ENCODE peak calls at places on chromosomes 16 and 17, in seven cellular contexts. Z is heart right ventricle; O is OCI-LY7; R is CD8-positive, alpha-beta T cell; I is Peyer's patch; V is left ventricle myocardium inferior; K is HCT116. Q is an unnamed sample.
A peak's percentile ranks its signal among the peaks of the same experiment; 100 is the strongest.

GRCh38 chr17:5584383-5584951 is at the start of gene NLRP1:
- DNase-seq in Z (peak; percentile 92), O (peak; percentile 96), R (peak; percentile 89), I (peak; percentile 75), V (peak; percentile 89), K (peak; percentile 71), Q (peak; percentile 79)

GRCh38 chr17:40432864-40433528 is 10.3 kb upstream of the IGFBP4 start:
- DNase-seq in Z (peak; percentile 66), O (no peak), R (no peak), I (peak; percentile 29), V (peak; percentile 38), K (no peak), Q (no peak)

GRCh38 chr16:66426112-66427035 is 721 bp upstream of the BEAN1 start:
- DNase-seq in Z (no peak), O (no peak), R (no peak), I (no peak), V (no peak), K (no peak), Q (no peak)

GRCh38 chr16:89374393-89374948 is 115.9 kb downstream of the ANKRD11 start:
- DNase-seq in Z (peak; percentile 45), O (no peak), R (no peak), I (no peak), V (no peak), K (no peak), Q (no peak)

GRCh38 chr17:45948881-45949624 is 50.0 kb upstream of the STH start:
- DNase-seq in Z (peak; percentile 71), O (peak; percentile 52), R (peak; percentile 21), I (peak; percentile 74), V (peak; percentile 78), K (peak; percentile 43), Q (peak; percentile 76)

GRCh38 chr16:53415504-53415903 is 18.8 kb upstream of the RBL2 start:
- DNase-seq in Z (no peak), O (no peak), R (no peak), I (no peak), V (no peak), K (no peak), Q (no peak)

GRCh38 chr17:55634702-55635101 is 88.0 kb downstream of the TMEM100 start:
- DNase-seq in Z (no peak), O (no peak), R (no peak), I (no peak), V (no peak), K (no peak), Q (no peak)

GRCh38 chr16:48287239-48287638 is 39.9 kb upstream of the ABCC11 start:
- DNase-seq in Z (no peak), O (no peak), R (no peak), I (no peak), V (no peak), K (no peak), Q (no peak)

GRCh38 chr17:49224997-49225337 is 5.6 kb downstream of the PHOSPHO1 start:
- DNase-seq in Z (no peak), O (no peak), R (no peak), I (no peak), V (no peak), K (no peak), Q (no peak)

GRCh38 chr16:26668026-26668425 is 398.7 kb upstream of the C16orf82 start:
- DNase-seq in Z (no peak), O (no peak), R (no peak), I (no peak), V (no peak), K (no peak), Q (no peak)

GRCh38 chr17:49104511-49105074 is 28.0 kb upstream of the B4GALNT2 start:
- DNase-seq in Z (no peak), O (no peak), R (no peak), I (no peak), V (no peak), K (no peak), Q (no peak)

GRCh38 chr16:86334062-86334461 is 176.3 kb upstream of the FOXF1 start:
- DNase-seq in Z (no peak), O (no peak), R (no peak), I (no peak), V (no peak), K (no peak), Q (no peak)

GRCh38 chr17:64110436-64111152 is 19.4 kb downstream of the ERN1 start:
- DNase-seq in Z (no peak), O (no peak), R (no peak), I (no peak), V (no peak), K (no peak), Q (no peak)

GRCh38 chr16:11597268-11597690 is 10.6 kb upstream of the LITAF start:
- DNase-seq in Z (no peak), O (no peak), R (no peak), I (no peak), V (no peak), K (no peak), Q (no peak)

GRCh38 chr16:69320731-69321073 is 9.6 kb downstream of the VPS4A start:
- DNase-seq in Z (no peak), O (no peak), R (no peak), I (no peak), V (no peak), K (no peak), Q (no peak)

GRCh38 chr16:1069154-1069553 is 3.4 kb upstream of the SSTR5 start:
- DNase-seq in Z (no peak), O (no peak), R (no peak), I (no peak), V (no peak), K (no peak), Q (no peak)

GRCh38 chr16:4611337-4612023 is 3.2 kb downstream of the UBALD1 start:
- DNase-seq in Z (no peak), O (no peak), R (no peak), I (no peak), V (no peak), K (no peak), Q (no peak)

GRCh38 chr17:4229627-4230026 is 34.2 kb downstream of the ANKFY1 start:
- DNase-seq in Z (peak; percentile 34), O (no peak), R (no peak), I (no peak), V (peak; percentile 51), K (no peak), Q (no peak)

GRCh38 chr17:41986634-41987033 is 20.0 kb downstream of the CNP start:
- DNase-seq in Z (no peak), O (no peak), R (no peak), I (no peak), V (no peak), K (no peak), Q (no peak)
- H3K36me3 ChIP-seq in Z (peaks cover 100% of the 10 kb centered on the region), O (peaks cover 97% of the 10 kb centered on the region), R (peaks cover 55% of the 10 kb centered on the region), I (no peaks in the 10 kb centered on the region), V (peaks cover 97% of the 10 kb centered on the region), K (peaks cover 62% of the 10 kb centered on the region), Q (peaks cover 5% of the 10 kb centered on the region)

DNA sequence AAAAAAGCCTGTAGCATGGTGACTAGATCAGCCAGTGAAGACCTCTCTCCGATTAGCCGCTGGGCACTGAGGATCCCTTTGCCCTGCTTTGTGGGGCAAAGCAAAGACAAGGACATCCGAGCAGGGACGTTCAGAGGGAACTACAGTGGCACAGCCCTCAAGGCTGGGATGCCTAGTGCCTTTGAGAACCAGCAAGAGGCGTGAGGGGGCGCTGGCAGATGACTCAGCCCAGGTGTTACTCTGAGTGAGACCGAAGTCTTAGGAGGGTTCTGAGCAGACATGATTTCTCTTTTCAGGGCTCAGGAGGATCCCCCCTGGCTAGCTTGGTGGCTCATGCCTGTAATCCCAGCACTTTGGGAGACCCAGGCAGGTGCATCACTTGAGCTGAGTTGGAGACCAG is 178.6 kb downstream of the CPPED1 start:
- DNase-seq in Z (no peak), O (no peak), R (no peak), I (no peak), V (no peak), K (no peak), Q (no peak)
- TF ChIP-seq CTCF in Z (no peak), O (peak; percentile 33), R (no peak), I (no peak), V (no peak), K (no peak), Q (no peak)

GRCh38 chr16:15976225-15976812 is 26.9 kb downstream of the ABCC1 start:
- DNase-seq in Z (no peak), O (no peak), R (no peak), I (no peak), V (no peak), K (no peak), Q (no peak)

GRCh38 chr16:15981382-15981781 is 32.0 kb downstream of the ABCC1 start:
- DNase-seq in Z (no peak), O (peak; percentile 47), R (no peak), I (no peak), V (no peak), K (no peak), Q (no peak)

GRCh38 chr16:15980329-15980728 is 30.9 kb downstream of the ABCC1 start:
- DNase-seq in Z (no peak), O (no peak), R (no peak), I (no peak), V (no peak), K (no peak), Q (no peak)

GRCh38 chr16:15976929-15977637 is 27.7 kb downstream of the ABCC1 start:
- DNase-seq in Z (no peak), O (no peak), R (no peak), I (no peak), V (no peak), K (no peak), Q (no peak)

DNA sequence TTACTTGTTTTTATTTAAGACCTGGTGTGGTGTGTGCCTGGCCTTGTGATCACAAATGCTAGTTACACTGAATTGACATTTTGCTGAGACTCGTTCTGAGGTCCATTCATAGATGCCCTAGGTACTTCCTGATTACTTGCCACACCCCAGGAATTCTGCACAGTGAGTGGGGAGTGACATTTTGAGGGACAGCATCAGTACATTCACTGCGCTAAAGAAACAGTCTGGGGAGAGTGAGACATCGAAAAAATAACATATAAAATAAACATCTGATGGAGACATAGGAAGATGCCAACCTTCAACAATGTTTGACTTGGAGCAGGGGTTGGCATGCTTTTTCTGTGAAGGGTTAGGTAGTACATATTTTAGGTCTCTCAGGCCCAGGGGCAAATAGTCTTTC is 30.4 kb downstream of the ABCC1 start:
- DNase-seq in Z (no peak), O (no peak), R (no peak), I (no peak), V (no peak), K (no peak), Q (no peak)
- H3K4me3 ChIP-seq in Z (no peak overlapping the region), O (no peak overlapping the region), R (no peak overlapping the region), I (no peak overlapping the region), V (no peak overlapping the region), K (no peak overlapping the region), Q (no peak overlapping the region)

GRCh38 chr17:72491102-72491501 is 370.3 kb downstream of the SOX9 start:
- DNase-seq in Z (no peak), O (no peak), R (no peak), I (no peak), V (no peak), K (no peak), Q (no peak)
- H3K36me3 ChIP-seq in Z (no peaks in the 10 kb centered on the region), O (no peaks in the 10 kb centered on the region), R (no peaks in the 10 kb centered on the region), I (no peaks in the 10 kb centered on the region), V (no peaks in the 10 kb centered on the region), K (no peaks in the 10 kb centered on the region), Q (no peaks in the 10 kb centered on the region)

DNA sequence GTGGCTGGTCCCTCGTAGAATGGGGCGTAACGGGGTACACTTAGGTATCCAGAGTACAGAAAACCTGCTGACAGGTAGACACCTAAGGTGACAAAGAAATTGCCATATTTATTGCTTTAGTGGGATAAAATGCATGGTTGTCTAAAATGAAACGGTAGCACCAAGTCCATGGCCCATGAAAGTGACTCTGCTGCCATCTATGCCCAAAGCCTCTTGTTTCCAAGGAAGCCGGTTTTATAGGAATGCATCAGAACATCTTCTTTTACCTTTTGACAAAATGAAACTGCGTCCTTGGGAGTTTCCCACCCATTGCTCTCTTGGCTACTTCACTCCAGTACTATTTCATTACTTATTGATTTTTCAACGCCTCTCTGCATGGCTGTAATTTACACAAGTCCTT is 151.3 kb upstream of the ZFHX3 start:
- DNase-seq in Z (no peak), O (no peak), R (no peak), I (no peak), V (no peak), K (no peak), Q (no peak)
- TF ChIP-seq CTCF in Z (no peak), O (no peak), R (no peak), I (no peak), V (no peak), K (no peak), Q (no peak)